ENCODE peak calls at places on chromosomes 12 and 14, in five cellular contexts. K is hippocampal formation; Z is adipocyte; A is activated CD4-positive, alpha-beta T cell treated with anti-CD3 and anti-CD28 coated beads for 48 hours; U is activated naive CD8-positive, alpha-beta T cell treated with anti-CD3 and anti-CD28 coated beads, Interleukin-2, amount 50 U/mL, for 24 hours. R is an unnamed sample.

GRCh38 chr14:96256420-96256819 is 410 bp downstream of the BDKRB1 start:
- DNase-seq in K (no peak), Z (peak), A (no peak), U (no peak), R (no peak)

GRCh38 chr14:57982802-57983201 is 116.9 kb upstream of the SLC35F4 start:
- DNase-seq in A (peak), K (no peak), U (no peak), Z (no peak), R (no peak)

GRCh38 chr12:64320611-64321010 is 69.9 kb downstream of the C12orf56 start:
- DNase-seq in U (no peak), K (no peak), A (no peak), Z (no peak), R (no peak)

GRCh38 chr12:114902665-114903393 is 218.9 kb upstream of the TBX3 start:
- DNase-seq in U (no peak), Z (peak), K (no peak), A (no peak), R (no peak)

GRCh38 chr12:91913651-91914050 is 232.0 kb downstream of the BTG1 start:
- DNase-seq in U (no peak), K (no peak), A (no peak), Z (no peak), R (no peak)

GRCh38 chr14:76086636-76087035 is 65.1 kb upstream of the GPATCH2L start:
- DNase-seq in K (peak), U (no peak), Z (no peak), A (no peak), R (no peak)

GRCh38 chr14:104069541-104069940 is 16.0 kb upstream of the ASPG start:
- DNase-seq in Z (no peak), A (no peak), K (no peak), U (no peak), R (no peak)

GRCh38 chr12:65857875-65858274 is 33.6 kb downstream of the HMGA2 start:
- DNase-seq in Z (no peak), U (no peak), A (no peak), K (no peak), R (no peak)

GRCh38 chr14:25094171-25094907 is 44.4 kb upstream of the STXBP6 start:
- DNase-seq in K (no peak), U (no peak), Z (no peak), A (no peak), R (no peak)

GRCh38 chr12:107468976-107469375 is 216.6 kb upstream of the PWP1 start:
- DNase-seq in U (no peak), A (no peak), Z (no peak), K (no peak), R (no peak)

GRCh38 chr14:57987596-57988300 is 121.9 kb upstream of the SLC35F4 start:
- DNase-seq in Z (no peak), K (no peak), A (no peak), U (no peak), R (no peak)

GRCh38 chr14:91164676-91165075 is 50.8 kb downstream of the DGLUCY start:
- DNase-seq in K (no peak), U (no peak), Z (no peak), A (no peak), R (no peak)

GRCh38 chr14:90344920-90345557 is 13.3 kb upstream of the NRDE2 start:
- DNase-seq in A (no peak), U (no peak), Z (no peak), K (no peak), R (no peak)

GRCh38 chr14:54291491-54292191 is 105.2 kb upstream of the CDKN3 start:
- DNase-seq in U (no peak), Z (no peak), A (no peak), K (no peak), R (no peak)

GRCh38 chr14:104821971-104822608 is 21.2 kb downstream of the ZBTB42 start:
- DNase-seq in K (no peak), U (no peak), A (no peak), Z (no peak), R (no peak)

GRCh38 chr12:125071456-125071855 is 6.2 kb downstream of the AACS start:
- DNase-seq in A (no peak), K (no peak), Z (no peak), U (no peak), R (no peak)

GRCh38 chr14:22556021-22556989 is 32.7 kb downstream of the DAD1 start:
- DNase-seq in K (no peak), A (peak), Z (no peak), U (peak), R (no peak)

GRCh38 chr12:69389836-69390235 is 30.3 kb downstream of the YEATS4 start:
- DNase-seq in K (no peak), A (no peak), U (no peak), Z (peak), R (no peak)

GRCh38 chr12:22670762-22671161 is 45.8 kb downstream of the ETNK1 start:
- DNase-seq in K (no peak), Z (peak), U (no peak), A (no peak), R (no peak)

GRCh38 chr12:1281683-1282366 is 290.8 kb downstream of the ERC1 start:
- DNase-seq in K (no peak), Z (peak), U (no peak), A (no peak), R (no peak)

GRCh38 chr14:34436118-34436905 is 25.7 kb downstream of the SPTSSA start:
- DNase-seq in Z (peak), U (no peak), K (no peak), A (no peak), R (no peak)

GRCh38 chr14:73633517-73634332 is 11.1 kb upstream of the DNAL1 start:
- DNase-seq in Z (peak), K (peak), A (peak), U (peak), R (peak)

GRCh38 chr12:53101931-53102781 is 1.1 kb upstream of the SOAT2 start:
- DNase-seq in A (no peak), K (no peak), U (no peak), Z (no peak), R (no peak)

GRCh38 chr12:82300611-82301010 is 57.6 kb downstream of the CCDC59 start:
- DNase-seq in K (no peak), A (no peak), U (no peak), Z (no peak), R (no peak)

GRCh38 chr14:94364037-94364436 is 24.4 kb downstream of the SERPINA1 start:
- DNase-seq in K (no peak), Z (no peak), U (no peak), A (no peak), R (no peak)

GRCh38 chr14:103545219-103545914 is 16.4 kb downstream of the TRMT61A start:
- DNase-seq in U (no peak), Z (no peak), K (no peak), A (no peak), R (no peak)

GRCh38 chr14:61150851-61151250 is 130.3 kb downstream of the TMEM30B start:
- DNase-seq in A (no peak), Z (peak), K (no peak), U (no peak), R (no peak)

GRCh38 chr12:32505067-32505466 is 105.7 kb downstream of the FGD4 start:
- DNase-seq in A (no peak), K (no peak), Z (peak), U (no peak), R (no peak)

GRCh38 chr12:109759076-109759420 is 45.4 kb downstream of the FAM222A start:
- DNase-seq in A (no peak), U (no peak), K (no peak), Z (no peak), R (no peak)

GRCh38 chr12:98698603-98699463 is 53.7 kb downstream of the APAF1 start:
- DNase-seq in Z (peak), K (peak), A (peak), U (peak), R (peak)

GRCh38 chr12:55019784-55020183 is at the start of gene NEUROD4:
- DNase-seq in Z (peak), U (peak), A (peak), K (no peak), R (peak)

GRCh38 chr14:69483765-69484443 is 624 bp upstream of the PLEKHD1 start:
- DNase-seq in A (no peak), U (no peak), K (no peak), Z (peak), R (no peak)

GRCh38 chr12:49553512-49554088 is 14.3 kb downstream of the MCRS1 start:
- DNase-seq in U (no peak), Z (no peak), K (no peak), A (no peak), R (no peak)

GRCh38 chr14:56173360-56173922 is 55.2 kb downstream of the PELI2 start:
- DNase-seq in Z (no peak), K (no peak), U (no peak), A (no peak), R (no peak)

GRCh38 chr12:29238822-29239291 is 89.8 kb downstream of the FAR2 start:
- DNase-seq in Z (no peak), U (no peak), A (no peak), K (no peak), R (no peak)